ENCODE peak calls at places on chromosomes 16 and 17, in five cellular contexts. J, E, G, O and Y are unnamed samples.

GRCh38 chr17:56011406-56012131 is 141.7 kb upstream of the ANKFN1 start:
- DNase-seq in G (no peak), O (no peak), E (no peak), J (no peak), Y (no peak)

GRCh38 chr16:73323880-73324279 is 276.0 kb upstream of the ZFHX3 start:
- DNase-seq in O (no peak), G (no peak), J (no peak), E (peak), Y (no peak)

GRCh38 chr17:17395246-17395802 is 81.5 kb upstream of the MED9 start:
- DNase-seq in O (no peak), J (no peak), E (no peak), G (no peak), Y (no peak)

GRCh38 chr17:50766222-50767023 is 895 bp downstream of the ANKRD40CL start:
- DNase-seq in J (no peak), E (no peak), O (no peak), G (no peak), Y (no peak)

GRCh38 chr17:65173951-65174683 is 36.9 kb downstream of the RGS9 start:
- DNase-seq in G (no peak), J (no peak), E (no peak), O (no peak), Y (no peak)

GRCh38 chr17:3415610-3416009 is 4.4 kb downstream of the OR3A3 start:
- DNase-seq in G (no peak), O (no peak), E (no peak), J (no peak), Y (no peak)

GRCh38 chr17:1399366-1399678 is 700 bp downstream of the YWHAE start:
- DNase-seq in O (no peak), E (no peak), J (no peak), G (peak), Y (no peak)

GRCh38 chr16:15539197-15539596 is 103.8 kb downstream of the MARF1 start:
- DNase-seq in O (no peak), G (no peak), E (no peak), J (no peak), Y (no peak)

GRCh38 chr16:87809150-87809902 is 43.5 kb upstream of the KLHDC4 start:
- DNase-seq in O (no peak), E (no peak), J (no peak), G (no peak), Y (no peak)

GRCh38 chr16:68434654-68435210 is 13.6 kb downstream of the SMPD3 start:
- DNase-seq in E (no peak), G (peak), O (no peak), J (no peak), Y (no peak)

GRCh38 chr17:49361902-49362722 is at the start of gene ZNF652:
- DNase-seq in G (peak), E (peak), J (no peak), O (peak), Y (peak)

GRCh38 chr17:78316115-78316866 is 43.6 kb downstream of the SOCS3 start:
- DNase-seq in E (no peak), G (no peak), J (no peak), O (no peak), Y (no peak)

GRCh38 chr16:63617990-63618763 is 1503.7 kb downstream of the CDH11 start:
- DNase-seq in O (no peak), E (no peak), J (no peak), G (no peak), Y (no peak)

GRCh38 chr17:73553311-73553710 is 90.9 kb downstream of the SDK2 start:
- DNase-seq in J (no peak), O (no peak), G (no peak), E (no peak), Y (no peak)

GRCh38 chr16:56589141-56590039 is at the start of gene MT3:
- DNase-seq in E (peak), J (no peak), O (no peak), G (no peak), Y (no peak)

GRCh38 chr17:17455173-17455572 is 21.6 kb upstream of the MED9 start:
- DNase-seq in O (no peak), G (no peak), J (no peak), E (no peak), Y (no peak)

GRCh38 chr16:69217433-69217832 is 30.5 kb downstream of the SNTB2 start:
- DNase-seq in O (no peak), J (no peak), E (no peak), G (no peak), Y (peak)

GRCh38 chr16:84049403-84050060 is 6.9 kb upstream of the SLC38A8 start:
- DNase-seq in O (peak), G (no peak), E (no peak), J (no peak), Y (no peak)

GRCh38 chr17:44086364-44087311 is 16.1 kb downstream of the G6PC3 start:
- DNase-seq in G (no peak), O (peak), J (peak), E (peak), Y (peak)

GRCh38 chr17:538096-538973 is 176.3 kb downstream of the VPS53 start:
- DNase-seq in E (no peak), J (peak), G (no peak), O (no peak), Y (no peak)

GRCh38 chr17:45895304-45895968 is 1.1 kb downstream of the MAPT start:
- DNase-seq in O (no peak), E (peak), J (no peak), G (no peak), Y (no peak)

GRCh38 chr17:8019665-8020064 is 17.2 kb downstream of the GUCY2D start:
- DNase-seq in G (peak), E (no peak), J (no peak), O (peak), Y (no peak)

GRCh38 chr17:67639997-67640396 is 77.7 kb upstream of the NOL11 start:
- DNase-seq in J (no peak), E (no peak), G (no peak), O (no peak), Y (no peak)

GRCh38 chr17:67638871-67639270 is 78.9 kb upstream of the NOL11 start:
- DNase-seq in E (no peak), O (no peak), J (no peak), G (no peak), Y (no peak)

GRCh38 chr17:67636841-67637240 is 80.9 kb upstream of the NOL11 start:
- DNase-seq in J (no peak), G (no peak), O (no peak), E (no peak), Y (peak)

GRCh38 chr17:67637901-67638641 is 79.7 kb upstream of the NOL11 start:
- DNase-seq in O (no peak), G (peak), J (no peak), E (peak), Y (peak)

GRCh38 chr17:67639555-67639954 is 78.2 kb upstream of the NOL11 start:
- DNase-seq in E (no peak), J (no peak), G (no peak), O (no peak), Y (no peak)
- H3K4me3 ChIP-seq in E (no peak), J (no peak), G (no peak), O (no peak), Y (no peak)

DNA sequence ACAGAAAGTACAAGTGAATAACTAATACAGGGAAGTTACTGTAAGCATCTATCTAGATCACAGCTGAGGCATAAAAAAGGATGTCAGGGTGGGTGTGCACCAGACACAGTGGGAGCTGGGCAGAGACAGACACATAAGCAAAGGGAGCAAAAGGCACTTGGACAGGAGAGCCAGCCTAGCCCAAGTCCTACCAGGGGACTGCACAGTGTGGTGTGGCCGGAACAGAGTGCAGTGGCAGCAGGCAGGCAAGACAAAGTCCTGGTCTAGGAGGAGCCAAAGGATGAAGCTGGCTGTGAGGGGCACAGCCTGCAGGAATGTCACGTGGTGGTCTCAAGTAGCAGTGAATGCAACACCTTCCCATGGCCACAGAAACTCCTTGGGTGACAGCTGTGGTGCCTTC is 21.9 kb downstream of the RAD51D start:
- DNase-seq in G (no peak), O (no peak), E (no peak), J (no peak), Y (no peak)
- TF ChIP-seq CTCF in G (no peak), O (no peak), E (no peak), J (no peak), Y (no peak)

GRCh38 chr17:57356153-57356721 is 99.9 kb downstream of the MSI2 start:
- DNase-seq in E (no peak), G (peak), J (no peak), O (no peak), Y (no peak)
- H3K4me3 ChIP-seq in E (no peak), G (no peak), J (no peak), O (no peak), Y (no peak)

DNA sequence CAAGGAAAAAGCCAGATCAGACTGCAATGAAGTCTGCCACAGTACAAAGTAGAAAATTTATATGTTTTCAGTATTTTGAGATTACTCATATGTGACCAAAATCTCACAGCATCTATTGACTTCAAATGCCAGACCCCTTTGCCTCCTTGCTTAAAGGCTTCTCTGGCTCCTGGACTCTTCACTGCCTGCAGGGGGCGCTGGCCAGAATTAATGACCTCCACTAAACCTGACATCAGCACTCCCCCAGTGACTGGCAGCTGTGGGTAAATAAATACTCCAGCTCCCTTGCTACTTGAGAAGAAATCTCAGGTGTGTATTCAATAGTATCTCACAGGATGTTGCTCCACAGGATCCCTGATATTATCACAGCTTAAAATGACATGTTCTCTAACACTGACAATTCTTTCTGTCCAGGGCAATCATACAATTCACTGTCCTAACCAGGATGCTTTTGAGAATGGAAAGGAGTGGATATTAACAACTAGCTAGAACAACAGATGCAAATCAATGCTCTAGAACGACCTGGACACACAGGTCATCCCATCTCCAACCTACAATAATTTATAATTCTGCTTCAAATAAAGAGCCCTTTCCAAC is 4.0 kb downstream of the BECN1 start:
- DNase-seq in J (no peak), E (no peak), G (peak), O (no peak), Y (no peak)
- TF ChIP-seq CTCF in J (peak), E (peak), G (peak), O (peak), Y (peak)

DNA sequence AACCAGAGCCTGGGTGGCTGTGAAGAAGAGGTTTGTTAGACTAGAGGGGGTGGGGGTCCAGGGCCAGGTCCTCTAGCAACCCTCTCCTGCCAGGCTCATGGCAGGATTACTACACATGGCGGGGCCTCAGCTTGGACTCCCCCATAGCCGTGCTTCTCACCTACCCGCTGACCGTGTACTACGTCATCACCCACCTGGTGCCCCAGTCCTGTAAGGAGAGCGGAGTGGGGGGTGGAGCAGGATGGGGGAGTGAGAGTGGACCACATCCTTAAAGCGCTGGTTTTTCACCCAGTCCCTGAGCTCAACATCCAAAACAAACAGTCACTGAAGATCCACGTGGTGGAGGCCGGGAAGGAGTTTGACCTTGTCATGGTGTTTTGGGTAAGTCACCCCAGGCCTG is 4.2 kb upstream of the CXCL16 start:
- DNase-seq in E (no peak), O (no peak), J (no peak), G (no peak), Y (no peak)
- H3K4me3 ChIP-seq in E (no peak), O (no peak), J (no peak), G (no peak), Y (no peak)

GRCh38 chr17:38402897-38403296 is 25.4 kb upstream of the ARHGAP23 start:
- DNase-seq in G (no peak), J (no peak), E (no peak), O (no peak), Y (no peak)
- TF ChIP-seq CTCF in G (no peak), J (no peak), E (no peak), O (no peak), Y (no peak)